ENCODE peak calls at places on chromosomes 5 and 9, in ten cellular contexts. N is fibroblast of lung, D is NCI-H1105, R is H7, F is astrocyte of the spinal cord, E is KBM-7, M is GM12865, K is Ammon's horn, Y is ovary, B is islet precursor cell. L is an unnamed sample.

GRCh38 chr5:174501461-174502069 is 222.8 kb upstream of the MSX2 start:
- DNase-seq in N (peak; percentile 82), D (no peak), R (no peak), F (no peak), E (no peak), M (no peak), K (no peak), Y (no peak), B (no peak), L (no peak)

GRCh38 chr5:38601133-38601842 is 44.8 kb upstream of the LIFR start:
- DNase-seq in N (no peak), D (no peak), R (no peak), F (no peak), E (no peak), M (no peak), K (no peak), Y (no peak), B (no peak), L (no peak)

GRCh38 chr5:9799601-9800000 is 169.4 kb upstream of the TAS2R1 start:
- DNase-seq in N (no peak), D (no peak), R (no peak), F (no peak), E (no peak), M (no peak), K (no peak), Y (no peak), B (no peak), L (no peak)

GRCh38 chr9:120256146-120256545 is 323.8 kb downstream of the CDK5RAP2 start:
- DNase-seq in N (no peak), D (no peak), R (no peak), F (no peak), E (no peak), M (no peak), K (no peak), Y (no peak), B (no peak), L (no peak)

GRCh38 chr5:57676228-57677098 is 193.9 kb upstream of the ACTBL2 start:
- DNase-seq in N (peak; percentile 26), D (no peak), R (no peak), F (peak; percentile 26), E (no peak), M (no peak), K (no peak), Y (no peak), B (no peak), L (no peak)

GRCh38 chr5:65961644-65962043 is 35.3 kb downstream of the ERBIN start:
- DNase-seq in N (peak; percentile 79), D (no peak), R (no peak), F (peak; percentile 63), E (no peak), M (peak; percentile 53), K (no peak), Y (no peak), B (no peak), L (no peak)

GRCh38 chr9:79955300-79955699 is 383.5 kb downstream of the TLE4 start:
- DNase-seq in N (no peak), D (no peak), R (no peak), F (no peak), E (peak; percentile 24), M (no peak), K (no peak), Y (no peak), B (no peak), L (peak; percentile 9)

GRCh38 chr5:31504520-31504919 is 27.4 kb downstream of the DROSHA start:
- DNase-seq in N (no peak), D (no peak), R (no peak), F (no peak), E (no peak), M (no peak), K (no peak), Y (no peak), B (no peak), L (no peak)

GRCh38 chr9:33737811-33738606 is 57.4 kb upstream of the PRSS3 start:
- DNase-seq in N (peak; percentile 44), D (peak; percentile 34), R (peak; percentile 67), F (peak; percentile 55), E (peak; percentile 76), M (peak; percentile 50), K (peak; percentile 12), Y (no peak), B (peak; percentile 79), L (peak; percentile 57)

GRCh38 chr9:89408628-89409101 is 89.2 kb downstream of the SEMA4D start:
- DNase-seq in N (no peak), D (no peak), R (no peak), F (no peak), E (peak; percentile 72), M (peak; percentile 72), K (peak; percentile 65), Y (no peak), B (no peak), L (no peak)

GRCh38 chr5:14039576-14039975 is 95.1 kb upstream of the DNAH5 start:
- DNase-seq in N (peak; percentile 82), D (no peak), R (no peak), F (peak; percentile 50), E (no peak), M (no peak), K (no peak), Y (no peak), B (peak; percentile 68), L (no peak)

GRCh38 chr5:154315756-154316155 is 125.2 kb downstream of the GALNT10 start:
- DNase-seq in N (no peak), D (no peak), R (no peak), F (no peak), E (no peak), M (no peak), K (no peak), Y (no peak), B (no peak), L (no peak)

GRCh38 chr9:84779892-84780291 is 110.4 kb downstream of the NTRK2 start:
- DNase-seq in N (no peak), D (no peak), R (no peak), F (no peak), E (no peak), M (no peak), K (no peak), Y (no peak), B (no peak), L (no peak)